ENCODE peak calls at places on chromosome 2, in eight cellular contexts. I, B, Y, W, O, M, S and L are unnamed samples.

GRCh38 chr2:163182764-163183354 is 344.3 kb upstream of the KCNH7 start:
- DNase-seq in M (no peak), I (peak; percentile 3), W (peak; percentile 32), B (no peak), S (no peak), O (no peak), Y (no peak), L (no peak)

GRCh38 chr2:139946690-139947089 is 1166.5 kb upstream of the NXPH2 start:
- DNase-seq in S (no peak), B (no peak), O (no peak), W (no peak), M (no peak), Y (no peak), I (no peak), L (no peak)

GRCh38 chr2:23905155-23905554 is 21.8 kb downstream of the ATAD2B start:
- DNase-seq in M (no peak), B (no peak), S (no peak), Y (no peak), O (no peak), I (no peak), W (peak; percentile 44), L (no peak)

GRCh38 chr2:56337342-56337741 is 153.6 kb downstream of the CCDC85A start:
- DNase-seq in I (no peak), M (no peak), W (no peak), B (no peak), O (no peak), S (no peak), Y (no peak), L (no peak)

GRCh38 chr2:109214651-109215371 is 85.8 kb downstream of the SH3RF3 start:
- DNase-seq in M (no peak), W (no peak), I (no peak), S (no peak), O (no peak), B (no peak), Y (no peak), L (no peak)

GRCh38 chr2:120237491-120237902 is 14.3 kb upstream of the TMEM185B start:
- DNase-seq in B (no peak), M (no peak), Y (no peak), S (no peak), I (peak; percentile 73), W (peak; percentile 80), O (peak; percentile 35), L (no peak)

GRCh38 chr2:223815186-223815883 is 22.0 kb downstream of the AP1S3 start:
- DNase-seq in Y (no peak), I (peak; percentile 56), O (no peak), W (peak; percentile 92), B (no peak), M (no peak), S (no peak), L (no peak)

GRCh38 chr2:79180092-79180491 is 20.5 kb upstream of the REG3A start:
- DNase-seq in Y (no peak), O (no peak), B (no peak), M (no peak), S (no peak), W (no peak), I (no peak), L (no peak)

GRCh38 chr2:212318636-212319035 is 220.0 kb downstream of the ERBB4 start:
- DNase-seq in B (no peak), M (no peak), W (no peak), Y (no peak), I (no peak), O (no peak), S (no peak), L (no peak)

GRCh38 chr2:238238766-238239551 is 879 bp downstream of the HES6 start:
- DNase-seq in W (no peak), S (no peak), B (no peak), M (peak; percentile 69), I (no peak), Y (no peak), O (peak; percentile 43), L (no peak)

GRCh38 chr2:142131016-142131714 is at the start of gene LRP1B:
- DNase-seq in W (peak; percentile 7), O (no peak), Y (no peak), I (no peak), B (no peak), M (no peak), S (no peak), L (peak; percentile 5)

GRCh38 chr2:64401501-64401880 is 52.5 kb upstream of the LGALSL start:
- DNase-seq in B (no peak), M (no peak), S (no peak), I (no peak), Y (no peak), O (peak; percentile 51), W (no peak), L (no peak)

GRCh38 chr2:66111706-66112105 is 323.2 kb upstream of the MEIS1 start:
- DNase-seq in M (no peak), S (no peak), B (no peak), Y (no peak), I (no peak), W (no peak), O (no peak), L (no peak)

GRCh38 chr2:128607440-128607839 is 288.8 kb upstream of the HS6ST1 start:
- DNase-seq in Y (no peak), W (no peak), B (no peak), S (no peak), I (no peak), M (peak; percentile 15), O (no peak), L (no peak)

GRCh38 chr2:14642499-14642898 is 10.0 kb downstream of the LRATD1 start:
- DNase-seq in I (no peak), S (no peak), W (no peak), Y (no peak), M (no peak), O (no peak), B (no peak), L (no peak)

GRCh38 chr2:62895632-62896009 is 155.0 kb upstream of the OTX1 start:
- DNase-seq in O (no peak), B (no peak), I (no peak), W (peak; percentile 75), M (no peak), Y (no peak), S (no peak), L (no peak)

GRCh38 chr2:67600946-67601345 is 203.8 kb downstream of the ETAA1 start:
- DNase-seq in Y (no peak), O (no peak), B (no peak), S (no peak), I (no peak), M (no peak), W (peak; percentile 73), L (no peak)

DNA sequence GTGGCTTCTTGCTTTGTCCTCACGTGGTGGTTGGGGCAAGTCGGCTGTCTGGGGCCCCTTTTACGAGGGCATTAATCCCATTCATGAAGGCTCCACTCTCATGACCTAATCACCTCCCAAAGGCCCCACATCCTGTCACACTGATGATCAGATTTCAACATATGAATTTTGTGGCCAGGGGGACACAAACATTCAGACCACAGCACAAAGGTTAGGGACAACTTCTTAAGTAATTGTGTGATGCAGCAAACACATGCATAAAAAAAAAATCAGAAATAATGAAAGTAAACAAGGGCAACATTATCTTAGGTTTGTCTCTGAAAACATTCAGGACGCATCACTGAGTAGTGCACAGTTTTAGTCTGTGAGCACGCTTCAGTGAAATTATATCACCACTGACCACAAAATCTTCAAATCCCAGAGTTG is 54.2 kb upstream of the FRZB start:
- DNase-seq in O (no peak), I (no peak), W (no peak), B (no peak), S (no peak), M (no peak), Y (no peak), L (no peak)
- TF ChIP-seq CTCF in O (no peak), I (no peak), W (no peak), B (no peak), S (no peak), M (no peak), Y (no peak), L (no peak)

GRCh38 chr2:70089220-70089945 is 2.1 kb downstream of the PCBP1 start:
- DNase-seq in O (no peak), B (no peak), Y (peak; percentile 44), W (no peak), S (no peak), M (no peak), I (peak; percentile 39), L (no peak)
- TF ChIP-seq POLR2A in O (no peak), B (peak; percentile 74), Y (no peak), W (peak; percentile 32), S (peak; percentile 44), M (no peak), I (no peak), L (peak; percentile 17)

DNA sequence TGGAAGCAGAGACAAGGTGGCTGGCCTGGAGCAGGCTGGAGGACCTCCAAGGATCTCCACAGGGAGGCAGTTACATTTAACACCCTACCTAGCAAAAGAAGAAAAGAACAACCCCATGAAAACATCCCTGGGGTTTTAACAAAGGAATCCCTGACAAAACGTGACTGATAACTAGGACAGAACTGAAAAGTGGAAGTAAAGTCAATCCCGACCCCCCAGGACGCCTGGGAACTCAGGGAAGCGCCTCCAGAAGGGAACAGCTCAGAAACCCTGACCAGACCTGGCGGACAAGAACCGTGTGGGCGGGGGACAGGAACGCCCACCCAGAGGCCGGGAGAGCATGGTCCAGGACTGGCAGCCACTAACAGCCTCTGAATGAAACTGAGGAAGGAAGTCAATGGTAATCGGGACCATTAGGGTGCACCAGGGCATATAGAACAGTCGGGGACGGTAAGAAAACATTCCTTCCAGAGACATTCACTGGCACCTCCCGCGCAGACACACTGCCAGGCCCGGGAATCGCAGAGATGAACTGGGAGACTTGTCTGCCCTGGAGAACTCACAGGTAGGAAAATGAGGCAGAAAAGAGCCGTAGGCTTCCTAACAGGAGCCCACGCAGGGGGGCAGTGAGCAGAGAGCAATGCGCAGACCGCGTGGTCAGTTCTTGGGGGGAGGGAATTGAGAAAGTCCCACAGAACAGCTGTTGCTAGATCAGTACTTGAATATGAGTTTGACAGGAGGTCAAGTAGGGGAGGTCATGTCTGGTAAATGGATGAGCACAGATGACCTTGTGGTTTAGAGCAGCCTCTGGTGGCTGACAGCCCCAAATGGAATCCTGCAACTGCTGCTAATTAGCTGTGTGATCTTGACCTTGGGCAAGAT is 1.3 kb upstream of the TBC1D8 start:
- DNase-seq in O (peak; percentile 66), S (peak; percentile 53), I (peak; percentile 57), Y (peak; percentile 42), B (peak; percentile 44), M (no peak), W (peak; percentile 8), L (no peak)
- H3K4me3 ChIP-seq in O (peak overlapping the region; percentile 79), S (no peak overlapping the region), I (peak overlapping the region; percentile 85), Y (peak overlapping the region; percentile 89), B (peak overlapping the region; percentile 53), M (no peak overlapping the region), W (peak overlapping the region; percentile 75), L (peak overlapping the region; percentile 65)

GRCh38 chr2:117984208-117984607 is 29.7 kb downstream of the CCDC93 start:
- DNase-seq in I (no peak), S (no peak), O (no peak), M (no peak), B (no peak), W (no peak), Y (no peak), L (no peak)

GRCh38 chr2:117987121-117987520 is 26.7 kb downstream of the CCDC93 start:
- DNase-seq in Y (no peak), B (no peak), I (no peak), S (no peak), O (no peak), W (no peak), M (no peak), L (no peak)

GRCh38 chr2:117982376-117983033 is 31.4 kb downstream of the CCDC93 start:
- DNase-seq in B (no peak), W (no peak), O (no peak), S (no peak), I (no peak), Y (no peak), M (no peak), L (no peak)

GRCh38 chr2:117983040-117983439 is 30.8 kb downstream of the CCDC93 start:
- DNase-seq in I (no peak), S (no peak), Y (no peak), M (no peak), B (no peak), O (no peak), W (no peak), L (no peak)

GRCh38 chr2:117985092-117985491 is 28.8 kb downstream of the CCDC93 start:
- DNase-seq in O (no peak), B (no peak), Y (no peak), S (no peak), M (no peak), W (no peak), I (no peak), L (no peak)
- TF ChIP-seq CTCF in O (no peak), B (no peak), Y (no peak), S (no peak), M (no peak), W (no peak), I (no peak), L (no peak)